ENCODE peak calls at places on chromosomes 16 and 17, in five cellular contexts. J, S, Z, B and Y are unnamed samples.

GRCh38 chr16:89175280-89176146 is 4.0 kb downstream of the CDH15 start:
- DNase-seq in J (no peak), S (no peak), Z (no peak), B (peak; percentile 42), Y (no peak)

GRCh38 chr17:19753049-19753444 is 4.9 kb upstream of the ALDH3A1 start:
- DNase-seq in J (no peak), S (peak; percentile 60), Z (peak; percentile 32), B (no peak), Y (peak; percentile 23)

GRCh38 chr17:81536299-81537290 is 8.4 kb downstream of the FSCN2 start:
- DNase-seq in J (no peak), S (peak; percentile 17), Z (no peak), B (peak; percentile 77), Y (peak; percentile 41)

GRCh38 chr17:40309031-40309937 is at the start of gene RARA:
- DNase-seq in J (no peak), S (no peak), Z (peak; percentile 74), B (peak; percentile 86), Y (no peak)

GRCh38 chr16:17803625-17804410 is 333.1 kb upstream of the XYLT1 start:
- DNase-seq in J (no peak), S (peak; percentile 97), Z (no peak), B (no peak), Y (no peak)

GRCh38 chr16:569445-570254 is at the start of gene PIGQ:
- DNase-seq in J (peak; percentile 74), S (peak; percentile 35), Z (peak; percentile 79), B (peak; percentile 85), Y (peak; percentile 10)

GRCh38 chr17:10337976-10338375 is 34.8 kb downstream of the MYH13 start:
- DNase-seq in J (no peak), S (peak; percentile 83), Z (peak; percentile 89), B (no peak), Y (peak; percentile 40)

GRCh38 chr16:24776486-24777220 is 47.2 kb downstream of the TNRC6A start:
- DNase-seq in J (no peak), S (peak; percentile 33), Z (no peak), B (no peak), Y (no peak)

GRCh38 chr17:9386401-9386800 is 189.2 kb downstream of the STX8 start:
- DNase-seq in J (no peak), S (no peak), Z (no peak), B (no peak), Y (no peak)

GRCh38 chr16:83520596-83520995 is 287.2 kb upstream of the HSBP1 start:
- DNase-seq in J (no peak), S (no peak), Z (no peak), B (no peak), Y (no peak)

GRCh38 chr16:2150418-2151187 is 2.2 kb downstream of the RAB26 start:
- DNase-seq in J (no peak), S (peak; percentile 28), Z (peak; percentile 31), B (peak; percentile 83), Y (no peak)

GRCh38 chr16:12257926-12258561 is 281.5 kb downstream of the SNX29 start:
- DNase-seq in J (no peak), S (no peak), Z (no peak), B (no peak), Y (peak; percentile 7)

DNA sequence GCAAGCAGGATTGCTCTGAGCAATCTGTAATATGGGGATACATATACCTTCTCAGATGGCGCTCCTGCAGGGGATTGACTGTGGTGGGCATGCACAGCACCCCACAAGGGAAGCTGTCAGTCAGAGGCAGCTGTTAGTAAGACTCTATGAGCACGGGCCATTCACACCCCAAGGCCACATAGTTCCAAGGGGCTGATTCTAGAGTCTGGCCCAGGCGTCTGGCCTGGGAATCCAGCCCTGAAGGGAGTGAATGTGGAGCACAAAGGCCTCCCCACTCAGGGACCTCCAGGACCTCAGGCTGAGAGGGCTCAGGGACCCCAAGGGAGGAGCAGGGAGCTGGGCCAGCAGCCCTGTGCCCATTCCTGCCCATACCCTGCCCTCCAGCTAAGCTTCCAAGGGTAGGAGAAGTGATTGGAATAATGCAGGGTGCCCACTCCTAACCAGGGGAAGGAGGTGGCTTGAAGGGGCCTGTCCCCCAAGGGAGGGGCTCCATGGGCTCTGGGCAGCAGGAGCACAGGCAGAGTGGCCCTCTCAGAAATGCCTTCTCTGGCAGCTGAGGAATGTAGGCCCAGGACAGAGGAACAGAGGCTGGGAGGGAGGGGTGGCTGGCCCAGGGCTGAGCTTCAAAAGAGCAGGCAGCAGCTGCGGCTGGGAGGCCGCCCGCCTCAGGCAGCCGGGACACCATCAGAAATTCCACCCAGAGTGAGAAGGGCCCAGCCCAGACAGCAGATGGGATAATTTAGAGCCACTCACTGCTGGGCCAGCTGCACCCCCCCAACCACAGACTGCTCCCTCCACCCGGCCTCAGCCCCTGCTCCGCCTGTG is 48.9 kb upstream of the MRPS23 start:
- DNase-seq in J (peak; percentile 86), S (peak; percentile 49), Z (peak; percentile 83), B (peak; percentile 77), Y (peak; percentile 74)
- H4K91ac ChIP-seq in J (peak overlapping the region; percentile 96), S (peak overlapping the region; percentile 86), Z (peak overlapping the region; percentile 95), B (peak overlapping the region; percentile 96), Y (peak overlapping the region; percentile 54)

GRCh38 chr17:38509772-38510423 is 81.6 kb downstream of the ARHGAP23 start:
- DNase-seq in J (no peak), S (no peak), Z (peak; percentile 60), B (no peak), Y (no peak)
- H3K9ac ChIP-seq in J (peak overlapping the region; percentile 38), S (no peak overlapping the region), Z (peak overlapping the region; percentile 38), B (peak overlapping the region; percentile 15), Y (no peak overlapping the region)

GRCh38 chr17:8176998-8177731 is 985 bp upstream of the TMEM107 start:
- DNase-seq in J (no peak), S (no peak), Z (no peak), B (no peak), Y (no peak)
- H3K4me3 ChIP-seq in J (peak overlapping the region; percentile 90), S (peak overlapping the region; percentile 65), Z (peak overlapping the region; percentile 83), B (peak overlapping the region; percentile 75), Y (no peak overlapping the region)

DNA sequence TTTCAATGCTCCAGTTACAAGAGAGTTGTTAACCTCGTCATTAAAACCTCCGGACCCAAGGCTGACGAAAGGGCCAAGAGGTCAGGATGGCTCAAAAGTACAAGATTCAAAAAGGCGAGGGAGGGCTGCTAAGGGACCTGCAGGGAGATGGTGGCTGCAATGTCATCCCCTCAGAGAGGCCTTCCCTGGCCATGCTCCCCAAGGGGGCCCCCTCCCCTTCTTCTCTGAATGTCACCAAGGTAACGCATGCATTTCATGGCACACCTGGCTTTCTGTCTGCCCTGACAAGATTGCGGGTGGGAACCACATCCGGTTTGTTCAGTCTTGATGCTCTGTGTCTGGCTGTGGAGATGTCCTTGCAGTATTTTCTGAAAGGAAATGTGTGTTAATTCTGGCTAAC is 89.9 kb downstream of the C16orf78 start:
- DNase-seq in J (peak; percentile 47), S (no peak), Z (no peak), B (peak; percentile 41), Y (no peak)
- H4K91ac ChIP-seq in J (no peak overlapping the region), S (no peak overlapping the region), Z (no peak overlapping the region), B (no peak overlapping the region), Y (no peak overlapping the region)

DNA sequence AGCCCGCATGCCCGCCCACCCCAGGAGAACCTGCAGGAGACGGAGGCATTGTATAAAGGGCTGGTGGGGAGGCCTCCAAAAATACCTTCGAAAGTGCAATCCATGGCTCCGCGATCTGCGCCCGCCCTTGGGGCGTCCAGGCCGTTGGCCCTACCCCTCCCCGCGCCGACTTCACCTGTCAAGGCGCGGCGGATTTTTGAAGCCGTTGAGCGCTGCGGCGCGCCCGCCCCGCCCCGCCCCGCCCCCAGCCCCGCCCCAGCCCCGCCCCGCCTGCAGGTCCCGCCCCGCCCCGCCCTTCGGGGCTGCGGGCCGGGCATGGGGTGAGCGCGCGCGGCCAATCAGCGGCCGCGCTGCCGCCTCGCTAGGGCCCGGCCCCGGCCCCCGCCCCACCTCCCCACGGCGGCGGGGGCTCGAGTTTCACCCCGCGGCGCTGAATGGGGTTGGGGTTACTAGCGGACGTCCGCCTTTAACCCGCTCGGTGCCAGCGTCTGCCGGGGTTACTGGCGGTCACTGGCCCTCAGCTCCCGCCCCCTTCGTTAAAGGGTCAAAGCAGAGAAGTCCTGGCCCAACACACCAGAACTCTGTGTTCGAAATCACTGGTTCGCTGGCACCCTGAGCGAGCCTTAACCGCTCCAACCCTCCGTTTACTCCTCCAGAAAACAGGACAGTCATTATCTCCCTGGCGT is 13.2 kb downstream of the SREBF1 start:
- DNase-seq in J (peak; percentile 89), S (peak; percentile 61), Z (peak; percentile 84), B (peak; percentile 93), Y (peak; percentile 78)
- H3K9ac ChIP-seq in J (peak overlapping the region; percentile 44), S (peak overlapping the region; percentile 54), Z (peak overlapping the region; percentile 89), B (peak overlapping the region; percentile 6), Y (no peak overlapping the region)

GRCh38 chr17:18119938-18120337 is 11.4 kb downstream of the MYO15A start:
- DNase-seq in J (no peak), S (no peak), Z (no peak), B (no peak), Y (no peak)

GRCh38 chr17:18119166-18119745 is 10.7 kb downstream of the MYO15A start:
- DNase-seq in J (no peak), S (no peak), Z (no peak), B (no peak), Y (no peak)

GRCh38 chr17:18117533-18117932 is 9.0 kb downstream of the MYO15A start:
- DNase-seq in J (no peak), S (no peak), Z (no peak), B (no peak), Y (no peak)

GRCh38 chr17:18118633-18118975 is 10.0 kb downstream of the MYO15A start:
- DNase-seq in J (no peak), S (no peak), Z (no peak), B (no peak), Y (no peak)

DNA sequence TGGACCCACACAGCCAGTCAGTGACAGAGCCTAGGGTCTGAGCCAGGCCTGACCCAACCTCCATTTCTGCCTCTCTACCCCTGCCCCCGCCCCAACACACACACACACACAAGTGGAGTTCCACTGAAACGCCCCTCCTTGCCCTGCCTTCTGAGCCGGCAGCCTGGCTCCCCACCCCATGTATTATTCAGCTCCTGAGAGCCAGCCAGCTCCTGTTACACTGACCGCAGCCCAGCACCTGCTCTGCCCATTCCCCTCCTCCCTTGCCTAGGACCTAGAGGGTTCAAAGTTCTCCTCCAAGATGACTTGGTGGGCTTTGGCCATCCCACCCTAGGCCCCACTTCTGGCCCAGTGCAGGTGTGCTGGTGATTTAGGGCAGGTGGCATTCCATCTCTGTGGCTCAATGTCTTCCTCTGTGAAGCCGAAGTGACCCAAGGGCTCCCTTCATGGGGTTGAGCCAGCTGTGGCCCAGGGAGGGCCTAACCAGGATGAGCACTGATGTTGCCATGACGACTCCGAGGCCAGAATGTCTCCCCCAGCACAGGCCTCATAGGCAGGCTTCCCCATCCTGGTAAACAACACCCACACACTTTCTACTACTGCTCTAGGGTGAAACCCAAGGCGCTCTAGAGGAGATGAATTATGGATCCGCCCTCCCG is 9.5 kb downstream of the MYO15A start:
- DNase-seq in J (no peak), S (peak; percentile 38), Z (no peak), B (no peak), Y (no peak)
- H3K4me3 ChIP-seq in J (no peak overlapping the region), S (no peak overlapping the region), Z (no peak overlapping the region), B (no peak overlapping the region), Y (no peak overlapping the region)

GRCh38 chr16:73047221-73047535 is 750 bp downstream of the ZFHX3 start:
- DNase-seq in J (no peak), S (peak; percentile 57), Z (no peak), B (no peak), Y (peak; percentile 69)
- H4K91ac ChIP-seq in J (no peak overlapping the region), S (peak overlapping the region; percentile 85), Z (no peak overlapping the region), B (no peak overlapping the region), Y (peak overlapping the region; percentile 97)